ENCODE peak calls at places on chromosomes 1 and 21, in ten cellular contexts. F is GM10248; J is endothelial cell; B is activated CD8-positive, alpha-beta memory T cell treated with anti-CD3 and anti-CD28 coated beads, Interleukin-2, amount 10 ng/mL, durations not matched to agents 7 days and 5 days; D is T-helper 2 cell treated with Interferon-gamma antibody and Interleukin-4, amounts not matched to agents 5 μg/mL and 100 μg/mL, for 36 hours; Q is stimulated activated CD8-positive, alpha-beta memory T cell treated with anti-CD3 and anti-CD28 coated beads, Interleukin-4, amount 100 ng/mL, for 24 hours; P is brain microvascular endothelial cell; E is heart right ventricle; K is ureter; W is GM12865. Y is an unnamed sample.
A peak's percentile ranks its signal among the peaks of the same experiment; 100 is the strongest.

GRCh38 chr1:109931189-109931672 is 20.6 kb downstream of the CSF1 start:
- DNase-seq in W (no peak), D (no peak), F (no peak), E (peak; percentile 88), B (peak; percentile 33), Q (no peak), J (peak; percentile 95), K (peak; percentile 80), P (peak; percentile 77), Y (no peak)

GRCh38 chr1:109185990-109186703 is 27.6 kb upstream of the SARS1 start:
- DNase-seq in D (no peak), E (no peak), F (no peak), P (no peak), Q (no peak), W (no peak), K (no peak), J (no peak), B (no peak), Y (no peak)

GRCh38 chr1:53380296-53380695 is 52.4 kb upstream of the LRP8 start:
- DNase-seq in F (no peak), W (no peak), E (no peak), D (no peak), B (no peak), P (no peak), J (no peak), K (no peak), Q (no peak), Y (no peak)

GRCh38 chr1:154263465-154264332 is 8.7 kb upstream of the HAX1 start:
- DNase-seq in Q (no peak), B (no peak), D (no peak), J (no peak), W (no peak), F (no peak), P (peak; percentile 19), E (no peak), K (no peak), Y (no peak)

GRCh38 chr1:26025517-26025916 is 3.9 kb downstream of the EXTL1 start:
- DNase-seq in F (no peak), P (no peak), J (no peak), K (no peak), D (no peak), W (no peak), Q (no peak), E (no peak), B (no peak), Y (no peak)

GRCh38 chr21:46057710-46058241 is 40.1 kb upstream of the COL6A2 start:
- DNase-seq in D (no peak), K (no peak), Q (no peak), E (no peak), B (no peak), F (no peak), P (no peak), J (no peak), W (no peak), Y (no peak)

GRCh38 chr21:39373634-39374033 is 24.7 kb upstream of the HMGN1 start:
- DNase-seq in W (peak; percentile 53), E (no peak), J (peak; percentile 23), B (no peak), P (peak; percentile 39), Q (no peak), F (no peak), K (no peak), D (no peak), Y (no peak)

GRCh38 chr21:31900121-31900895 is 27.5 kb downstream of the HUNK start:
- DNase-seq in W (no peak), D (no peak), J (no peak), B (no peak), P (no peak), F (no peak), E (no peak), K (no peak), Q (no peak), Y (no peak)

GRCh38 chr1:215007880-215008279 is 74.7 kb upstream of the KCNK2 start:
- DNase-seq in F (no peak), B (no peak), Q (no peak), K (no peak), J (no peak), P (no peak), W (no peak), D (no peak), E (no peak), Y (no peak)

GRCh38 chr1:172383541-172383940 is 36.9 kb upstream of the C1orf105 start:
- DNase-seq in E (no peak), K (no peak), P (peak; percentile 60), W (no peak), D (no peak), F (no peak), J (no peak), Q (no peak), B (no peak), Y (no peak)

GRCh38 chr1:53511933-53512806 is 53.0 kb downstream of the DMRTB1 start:
- DNase-seq in D (no peak), B (no peak), Q (no peak), F (no peak), P (peak; percentile 82), J (no peak), E (peak; percentile 34), W (no peak), K (no peak), Y (no peak)

GRCh38 chr1:41672173-41672572 is 187.7 kb upstream of the EDN2 start:
- DNase-seq in P (peak; percentile 80), W (no peak), E (no peak), F (no peak), D (no peak), Q (no peak), J (no peak), B (no peak), K (no peak), Y (no peak)

GRCh38 chr21:44442266-44443125 is 12.8 kb upstream of the LRRC3 start:
- DNase-seq in E (peak; percentile 8), F (no peak), D (no peak), W (no peak), Q (no peak), J (no peak), P (no peak), B (no peak), K (no peak), Y (no peak)

Y was measured in GM13977.